ENCODE peak calls at places on chromosome 16, in four cellular contexts. Y is CD4-positive, alpha-beta T cell; O is ovary; E is CD4-positive, CD25-positive, alpha-beta regulatory T cell. X is an unnamed sample.

GRCh38 chr16:54443352-54443751 is 156.8 kb upstream of the IRX3 start:
- DNase-seq in O (no peak), E (no peak), Y (no peak), X (no peak)

GRCh38 chr16:22373662-22374310 is 633 bp downstream of the CDR2 start:
- DNase-seq in O (peak; percentile 60), Y (peak; percentile 13), E (peak; percentile 56), X (peak; percentile 33)

GRCh38 chr16:23182675-23183485 is at the start of gene SCNN1G:
- DNase-seq in Y (no peak), E (no peak), O (no peak), X (no peak)

GRCh38 chr16:8720080-8720966 is 45.9 kb downstream of the ABAT start:
- DNase-seq in O (no peak), E (no peak), Y (no peak), X (no peak)

GRCh38 chr16:57609541-57610401 is 18.7 kb upstream of the ADGRG1 start:
- DNase-seq in Y (peak; percentile 40), O (no peak), E (peak; percentile 83), X (no peak)

GRCh38 chr16:67883146-67883871 is 1.4 kb upstream of the NRN1L start:
- DNase-seq in Y (no peak), E (no peak), O (no peak), X (no peak)

GRCh38 chr16:31382485-31383161 is 10.5 kb upstream of the ITGAD start:
- DNase-seq in Y (peak; percentile 29), O (no peak), E (peak; percentile 73), X (no peak)

GRCh38 chr16:28090646-28091377 is 27.3 kb upstream of the GSG1L start:
- DNase-seq in E (no peak), Y (no peak), O (no peak), X (no peak)

DNA sequence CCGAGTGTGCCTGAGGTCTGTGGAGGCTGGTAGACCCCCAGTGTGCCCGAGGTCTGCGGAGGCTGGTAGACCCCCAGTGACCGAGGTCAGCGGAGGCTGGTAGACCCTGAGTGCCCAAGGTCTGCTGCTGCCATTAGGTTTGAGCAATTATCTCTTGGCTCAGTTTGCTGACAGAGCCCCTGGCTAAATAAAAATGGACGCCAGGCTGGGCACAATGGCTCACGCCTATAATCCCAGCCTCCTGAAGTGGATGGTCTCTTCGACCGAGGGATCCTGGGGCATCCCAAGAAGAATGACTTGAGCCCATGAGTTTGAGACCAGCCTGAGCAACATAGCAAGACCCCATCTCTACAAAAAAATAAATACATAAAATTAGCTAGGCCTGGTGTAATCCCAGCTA is 98.7 kb upstream of the ZNF469 start:
- DNase-seq in E (no peak), Y (no peak), O (no peak), X (no peak)
- H3K9me3 ChIP-seq in E (peaks cover 22% of the 10 kb centered on the region), Y (peaks cover 26% of the 10 kb centered on the region), O (peaks cover 5% of the 10 kb centered on the region), X (no peaks in the 10 kb centered on the region)

DNA sequence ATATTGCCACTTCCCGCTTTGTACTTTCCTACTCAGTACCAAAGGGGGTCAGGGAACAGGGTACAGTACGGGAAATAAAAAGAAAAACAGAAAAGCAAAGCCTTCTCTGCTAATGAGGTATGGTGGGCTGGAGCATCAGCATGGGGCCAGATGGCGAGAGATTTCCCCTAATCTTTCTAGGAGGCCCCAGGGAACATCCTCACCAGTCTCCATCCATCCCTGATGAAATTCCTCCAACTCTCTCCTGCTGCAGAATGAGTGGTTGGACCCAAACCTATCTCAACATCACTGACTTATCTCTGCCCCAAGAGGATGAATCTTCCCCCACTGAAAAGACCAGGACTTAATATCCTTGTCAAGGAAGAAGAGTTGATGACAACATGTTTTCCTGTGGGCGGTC is 185.6 kb downstream of the C16orf78 start:
- DNase-seq in O (no peak), E (no peak), Y (no peak), X (no peak)
- H3K9me3 ChIP-seq in O (no peaks in the 10 kb centered on the region), E (no peaks in the 10 kb centered on the region), Y (no peaks in the 10 kb centered on the region), X (no peaks in the 10 kb centered on the region)

GRCh38 chr16:35147556-35148504 is 1688.4 kb downstream of the TP53TG3F start:
- DNase-seq in O (no peak), E (no peak), Y (no peak), X (no peak)

GRCh38 chr16:35146031-35146710 is 1686.8 kb downstream of the TP53TG3F start:
- DNase-seq in Y (no peak), E (no peak), O (no peak), X (no peak)

GRCh38 chr16:35144212-35144932 is 1685.0 kb downstream of the TP53TG3F start:
- DNase-seq in E (no peak), O (no peak), Y (no peak), X (no peak)

GRCh38 chr16:35148748-35149147 is 1689.3 kb downstream of the TP53TG3F start:
- DNase-seq in E (no peak), Y (no peak), O (no peak), X (no peak)

GRCh38 chr16:35146723-35147458 is 1687.5 kb downstream of the TP53TG3F start:
- DNase-seq in Y (no peak), O (no peak), E (no peak), X (no peak)
- H3K9me3 ChIP-seq in Y (peaks cover 30% of the 10 kb centered on the region), O (no peaks in the 10 kb centered on the region), E (peaks cover 75% of the 10 kb centered on the region), X (no peaks in the 10 kb centered on the region)

DNA sequence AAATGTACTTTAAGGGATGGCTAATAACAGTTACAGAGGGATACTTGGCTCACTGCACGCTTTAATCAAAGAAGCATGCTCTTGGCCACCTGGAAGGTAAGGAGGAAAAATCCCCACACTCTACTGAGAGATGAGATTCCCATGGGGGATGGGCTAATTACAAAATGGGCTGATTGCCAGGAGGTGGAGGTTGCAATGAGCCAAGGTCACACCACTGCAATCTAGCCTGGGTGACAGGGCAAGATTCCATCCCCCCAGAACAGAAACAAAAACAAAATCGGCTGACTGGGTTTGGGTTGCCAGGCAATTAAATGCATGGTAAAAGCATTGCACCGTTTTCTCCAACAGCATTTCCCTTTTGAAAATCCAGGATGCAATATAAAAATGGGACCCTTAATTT is 18.0 kb downstream of the N4BP1 start:
- DNase-seq in O (no peak), E (no peak), Y (no peak), X (no peak)
- H3K9me3 ChIP-seq in O (no peaks in the 10 kb centered on the region), E (peaks cover 22% of the 10 kb centered on the region), Y (peaks cover 12% of the 10 kb centered on the region), X (no peaks in the 10 kb centered on the region)

DNA sequence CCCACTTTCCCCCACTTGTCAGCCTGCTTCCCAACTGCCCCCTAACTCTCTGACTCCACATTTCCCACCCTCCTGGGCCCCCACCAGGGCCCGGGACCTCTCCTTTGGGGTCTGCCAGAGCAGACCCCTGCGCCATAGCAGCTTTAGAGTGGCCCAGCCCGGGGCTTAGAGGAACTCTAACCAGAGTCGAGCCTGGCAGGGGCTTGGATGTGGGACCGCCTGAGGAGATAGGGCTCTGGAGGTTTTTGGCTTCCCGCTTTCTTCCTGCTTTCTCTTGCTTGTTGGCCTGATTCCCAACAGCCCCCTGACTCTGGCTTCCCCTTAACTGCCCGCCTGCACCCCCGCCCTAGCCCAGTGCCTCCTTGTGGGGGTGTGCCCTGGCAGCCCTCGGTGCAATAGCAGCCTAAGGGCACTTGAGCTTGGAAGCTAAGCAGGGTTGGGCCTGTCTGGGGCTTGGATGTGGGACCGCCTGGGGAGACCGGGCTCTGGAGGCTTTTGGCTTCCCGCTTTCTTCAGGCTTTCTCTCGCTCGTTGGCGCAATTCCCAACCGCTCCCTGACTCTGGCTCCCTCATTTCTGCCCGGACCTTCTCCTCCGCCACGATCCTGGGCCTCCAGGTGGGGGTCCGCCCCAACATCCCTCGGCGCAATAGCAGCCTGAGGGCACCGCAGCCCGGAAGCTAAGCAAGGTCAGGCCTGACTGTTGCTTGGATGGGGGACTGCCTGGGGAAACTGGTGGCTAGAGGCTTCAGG is 2292.0 kb downstream of the TP53TG3F start:
- DNase-seq in O (no peak), E (no peak), Y (no peak), X (no peak)
- H3K9me3 ChIP-seq in O (no peaks in the 10 kb centered on the region), E (peaks cover 88% of the 10 kb centered on the region), Y (peaks cover 61% of the 10 kb centered on the region), X (no peaks in the 10 kb centered on the region)

X was measured in T-helper 17 cell.